ENCODE peak calls at places on chromosomes 16 and 17, in four cellular contexts. One of them, this sample, is unnamed. For H3K4me1, the result is how much of the 10 kb centered on the place peaks cover.

GRCh38 chr16:85553436-85554113 is 59.5 kb upstream of the GSE1 start:
- DNase-seq in mesenchymal stem cell: peak
- DNase-seq in transverse colon: peak
- DNase-seq in fibroblast of lung: peak
- DNase-seq in this sample: no peak

GRCh38 chr17:31269178-31269577 is 27.9 kb downstream of the OMG start:
- DNase-seq in fibroblast of lung: no peak
- DNase-seq in transverse colon: no peak
- DNase-seq in mesenchymal stem cell: no peak
- DNase-seq in this sample: no peak

GRCh38 chr17:15512310-15512709 is 44.9 kb upstream of the CDRT4 start:
- DNase-seq in fibroblast of lung: no peak
- DNase-seq in mesenchymal stem cell: no peak
- DNase-seq in transverse colon: no peak
- DNase-seq in this sample: no peak

GRCh38 chr17:3894188-3894587 is 1.3 kb upstream of the CAMKK1 start:
- DNase-seq in mesenchymal stem cell: no peak
- DNase-seq in fibroblast of lung: no peak
- DNase-seq in transverse colon: no peak
- DNase-seq in this sample: no peak

GRCh38 chr17:45895304-45895968 is 1.1 kb downstream of the MAPT start:
- DNase-seq in fibroblast of lung: peak
- DNase-seq in transverse colon: no peak
- DNase-seq in mesenchymal stem cell: peak
- DNase-seq in this sample: peak

GRCh38 chr17:61475726-61476125 is 23.5 kb downstream of the TBX4 start:
- DNase-seq in transverse colon: no peak
- DNase-seq in mesenchymal stem cell: peak
- DNase-seq in fibroblast of lung: no peak
- DNase-seq in this sample: peak

GRCh38 chr17:17587614-17588336 is 3.7 kb downstream of the PEMT start:
- DNase-seq in transverse colon: no peak
- DNase-seq in mesenchymal stem cell: no peak
- DNase-seq in fibroblast of lung: no peak
- DNase-seq in this sample: peak

GRCh38 chr17:81120695-81121621 is 44.3 kb upstream of the PVALEF start:
- DNase-seq in fibroblast of lung: no peak
- DNase-seq in mesenchymal stem cell: no peak
- DNase-seq in transverse colon: no peak
- DNase-seq in this sample: no peak

GRCh38 chr17:82106697-82107305 is 8.8 kb upstream of the FASN start:
- DNase-seq in fibroblast of lung: no peak
- DNase-seq in transverse colon: no peak
- DNase-seq in mesenchymal stem cell: no peak
- DNase-seq in this sample: no peak

GRCh38 chr17:44095647-44096496 is 25.3 kb downstream of the G6PC3 start:
- DNase-seq in fibroblast of lung: peak
- DNase-seq in mesenchymal stem cell: peak
- DNase-seq in transverse colon: peak
- DNase-seq in this sample: peak

GRCh38 chr17:27407916-27408846 is 48.1 kb upstream of the KSR1 start:
- DNase-seq in mesenchymal stem cell: peak
- DNase-seq in transverse colon: no peak
- DNase-seq in fibroblast of lung: peak
- DNase-seq in this sample: peak

GRCh38 chr16:19884611-19885455 is at the start of gene GPRC5B:
- DNase-seq in mesenchymal stem cell: peak
- DNase-seq in fibroblast of lung: no peak
- DNase-seq in transverse colon: peak
- DNase-seq in this sample: peak

GRCh38 chr16:27901956-27902355 is 161.6 kb downstream of the GSG1L start:
- DNase-seq in transverse colon: no peak
- DNase-seq in fibroblast of lung: no peak
- DNase-seq in mesenchymal stem cell: no peak
- DNase-seq in this sample: no peak

GRCh38 chr17:956905-957304 is 22.7 kb downstream of the NXN start:
- DNase-seq in transverse colon: no peak
- DNase-seq in fibroblast of lung: no peak
- DNase-seq in mesenchymal stem cell: peak
- DNase-seq in this sample: peak

GRCh38 chr16:25257504-25257955 is at the start of gene ZKSCAN2:
- DNase-seq in fibroblast of lung: peak
- DNase-seq in mesenchymal stem cell: peak
- DNase-seq in transverse colon: peak
- DNase-seq in this sample: peak

GRCh38 chr17:72870437-72870985 is 222.0 kb downstream of the SLC39A11 start:
- DNase-seq in transverse colon: no peak
- DNase-seq in mesenchymal stem cell: no peak
- DNase-seq in fibroblast of lung: no peak
- DNase-seq in this sample: no peak
- H3K27ac ChIP-seq in transverse colon: no peak
- H3K27ac ChIP-seq in mesenchymal stem cell: no peak
- H3K27ac ChIP-seq in fibroblast of lung: no peak
- H3K27ac ChIP-seq in this sample: no peak

GRCh38 chr17:63434951-63435571 is 11.0 kb downstream of the CYB561 start:
- DNase-seq in mesenchymal stem cell: no peak
- DNase-seq in transverse colon: peak
- DNase-seq in fibroblast of lung: peak
- DNase-seq in this sample: peak
- H3K4me1 ChIP-seq in mesenchymal stem cell: under half
- H3K4me1 ChIP-seq in transverse colon: half or more
- H3K4me1 ChIP-seq in fibroblast of lung: under half
- H3K4me1 ChIP-seq in this sample: under half

GRCh38 chr17:74694081-74694480 is 18.6 kb downstream of the CD300LF start:
- DNase-seq in fibroblast of lung: no peak
- DNase-seq in mesenchymal stem cell: no peak
- DNase-seq in transverse colon: no peak
- DNase-seq in this sample: no peak

GRCh38 chr17:74691151-74691550 is 21.6 kb downstream of the CD300LF start:
- DNase-seq in fibroblast of lung: no peak
- DNase-seq in mesenchymal stem cell: no peak
- DNase-seq in transverse colon: no peak
- DNase-seq in this sample: no peak

GRCh38 chr17:74686761-74687160 is 26.0 kb downstream of the CD300LF start:
- DNase-seq in transverse colon: no peak
- DNase-seq in mesenchymal stem cell: no peak
- DNase-seq in fibroblast of lung: no peak
- DNase-seq in this sample: no peak

GRCh38 chr17:74695629-74696028 is 17.1 kb downstream of the CD300LF start:
- DNase-seq in transverse colon: no peak
- DNase-seq in fibroblast of lung: no peak
- DNase-seq in mesenchymal stem cell: no peak
- DNase-seq in this sample: no peak

DNA sequence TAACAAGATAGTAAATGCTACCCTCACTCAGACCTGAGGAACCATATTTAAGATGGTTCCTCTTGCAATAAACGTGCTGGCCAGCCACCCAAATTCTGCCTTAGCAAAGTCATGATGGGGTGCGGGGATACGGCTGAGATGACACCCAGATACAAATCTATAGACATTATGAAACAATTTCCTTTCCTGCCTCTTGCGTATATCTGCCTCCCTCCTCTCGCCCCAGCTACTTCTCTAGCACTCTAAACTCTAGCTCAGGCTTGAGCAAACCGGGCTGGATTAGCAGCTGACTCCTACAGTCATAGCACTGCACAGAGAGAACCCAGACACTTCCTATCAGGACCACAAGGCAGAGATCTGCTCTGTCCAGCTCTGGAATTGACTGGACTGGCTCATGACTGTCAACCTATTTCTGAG is 22.3 kb downstream of the CD300LF start:
- DNase-seq in fibroblast of lung: no peak
- DNase-seq in transverse colon: peak
- DNase-seq in mesenchymal stem cell: no peak
- DNase-seq in this sample: no peak
- H3K27ac ChIP-seq in fibroblast of lung: no peak
- H3K27ac ChIP-seq in transverse colon: no peak
- H3K27ac ChIP-seq in mesenchymal stem cell: no peak
- H3K27ac ChIP-seq in this sample: no peak

GRCh38 chr17:76700290-76700626 is 10.5 kb downstream of the MXRA7 start:
- DNase-seq in transverse colon: no peak
- DNase-seq in mesenchymal stem cell: no peak
- DNase-seq in fibroblast of lung: no peak
- DNase-seq in this sample: no peak
- H3K4me1 ChIP-seq in transverse colon: under half
- H3K4me1 ChIP-seq in mesenchymal stem cell: half or more
- H3K4me1 ChIP-seq in fibroblast of lung: under half
- H3K4me1 ChIP-seq in this sample: under half

DNA sequence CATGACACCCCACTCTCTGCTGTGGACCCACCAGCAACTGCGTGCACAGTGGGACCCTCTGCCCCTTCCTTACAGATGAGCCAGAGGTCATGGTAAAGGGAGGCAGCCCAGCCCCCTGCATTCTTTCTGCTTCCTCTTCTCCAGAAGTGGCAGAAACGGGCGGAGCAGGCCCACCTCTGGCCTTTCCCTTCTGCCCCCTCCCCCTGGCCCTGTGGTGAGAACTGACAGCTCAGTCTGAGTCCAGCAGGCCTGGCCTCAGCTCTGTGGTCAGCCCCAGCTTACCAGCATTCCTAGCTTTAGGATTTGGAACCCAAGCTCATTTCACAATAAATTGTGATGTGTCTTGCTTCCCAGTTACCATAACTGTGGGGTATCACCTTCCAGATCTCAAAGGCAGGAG is 4.8 kb upstream of the ANKRD11 start:
- DNase-seq in transverse colon: no peak
- DNase-seq in mesenchymal stem cell: peak
- DNase-seq in fibroblast of lung: peak
- DNase-seq in this sample: no peak
- H3K27ac ChIP-seq in transverse colon: no peak
- H3K27ac ChIP-seq in mesenchymal stem cell: peak
- H3K27ac ChIP-seq in fibroblast of lung: peak
- H3K27ac ChIP-seq in this sample: no peak

GRCh38 chr16:1777375-1778199 is 4.7 kb upstream of the MRPS34 start:
- DNase-seq in transverse colon: no peak
- DNase-seq in mesenchymal stem cell: no peak
- DNase-seq in fibroblast of lung: no peak
- DNase-seq in this sample: no peak

GRCh38 chr16:1775846-1776671 is 3.1 kb upstream of the MRPS34 start:
- DNase-seq in mesenchymal stem cell: no peak
- DNase-seq in transverse colon: peak
- DNase-seq in fibroblast of lung: no peak
- DNase-seq in this sample: no peak

GRCh38 chr16:1775006-1775845 is 2.3 kb upstream of the MRPS34 start:
- DNase-seq in fibroblast of lung: no peak
- DNase-seq in transverse colon: peak
- DNase-seq in mesenchymal stem cell: no peak
- DNase-seq in this sample: no peak

GRCh38 chr16:1776991-1777374 is 4.0 kb upstream of the MRPS34 start:
- DNase-seq in mesenchymal stem cell: no peak
- DNase-seq in transverse colon: no peak
- DNase-seq in fibroblast of lung: no peak
- DNase-seq in this sample: no peak

DNA sequence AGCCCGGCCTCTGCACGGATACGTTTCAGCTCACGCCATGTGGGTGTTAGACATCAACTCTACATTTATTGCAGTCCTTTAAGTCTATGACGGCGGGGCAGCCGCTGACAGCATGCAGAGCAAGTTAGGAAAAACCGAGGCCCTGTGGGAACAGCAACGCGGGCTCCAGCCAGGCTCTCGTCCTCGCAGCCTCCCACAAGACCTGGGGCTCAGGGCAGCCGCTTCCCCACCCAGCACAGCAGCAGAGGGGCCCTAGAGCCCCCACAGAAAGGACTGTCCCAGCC is 3.7 kb upstream of the MRPS34 start:
- DNase-seq in transverse colon: peak
- DNase-seq in fibroblast of lung: no peak
- DNase-seq in mesenchymal stem cell: no peak
- DNase-seq in this sample: no peak
- H3K4me1 ChIP-seq in transverse colon: under half
- H3K4me1 ChIP-seq in fibroblast of lung: under half
- H3K4me1 ChIP-seq in mesenchymal stem cell: half or more
- H3K4me1 ChIP-seq in this sample: under half

DNA sequence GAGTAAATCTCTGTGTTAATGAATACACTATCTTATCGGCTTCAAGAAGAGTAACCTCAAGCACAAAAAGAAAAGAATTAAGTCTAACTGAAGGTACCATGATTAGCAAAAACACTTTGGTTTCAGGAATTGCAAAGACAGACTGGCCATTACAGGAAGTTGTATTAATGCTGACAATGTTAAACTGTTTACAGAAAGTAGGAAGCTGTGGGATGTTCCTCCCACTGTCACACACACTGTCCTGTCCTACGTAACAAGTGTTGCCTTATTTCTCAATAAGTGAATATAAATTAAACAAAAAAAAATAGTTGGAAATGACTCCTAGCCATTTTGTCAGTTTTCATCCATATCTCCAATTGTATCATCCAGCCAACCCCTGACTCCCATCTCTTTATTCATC is 8.6 kb downstream of the GNA13 start:
- DNase-seq in transverse colon: no peak
- DNase-seq in fibroblast of lung: no peak
- DNase-seq in mesenchymal stem cell: peak
- DNase-seq in this sample: no peak
- H3K27ac ChIP-seq in transverse colon: peak
- H3K27ac ChIP-seq in fibroblast of lung: no peak
- H3K27ac ChIP-seq in mesenchymal stem cell: no peak
- H3K27ac ChIP-seq in this sample: no peak

GRCh38 chr16:10877472-10877946 is 507 bp downstream of the CIITA start:
- DNase-seq in transverse colon: no peak
- DNase-seq in mesenchymal stem cell: no peak
- DNase-seq in fibroblast of lung: no peak
- DNase-seq in this sample: no peak

GRCh38 chr16:10878644-10879498 is 1.9 kb downstream of the CIITA start:
- DNase-seq in mesenchymal stem cell: peak
- DNase-seq in transverse colon: peak
- DNase-seq in fibroblast of lung: peak
- DNase-seq in this sample: no peak

GRCh38 chr16:10876799-10877341 is at the start of gene CIITA:
- DNase-seq in fibroblast of lung: peak
- DNase-seq in mesenchymal stem cell: no peak
- DNase-seq in transverse colon: peak
- DNase-seq in this sample: peak

GRCh38 chr16:10879681-10880589 is 2.9 kb downstream of the CIITA start:
- DNase-seq in mesenchymal stem cell: no peak
- DNase-seq in transverse colon: no peak
- DNase-seq in fibroblast of lung: no peak
- DNase-seq in this sample: no peak

GRCh38 chr16:10878328-10878643 is 1.3 kb downstream of the CIITA start:
- DNase-seq in transverse colon: no peak
- DNase-seq in fibroblast of lung: no peak
- DNase-seq in mesenchymal stem cell: no peak
- DNase-seq in this sample: no peak
- H3K4me1 ChIP-seq in transverse colon: under half
- H3K4me1 ChIP-seq in fibroblast of lung: under half
- H3K4me1 ChIP-seq in mesenchymal stem cell: under half
- H3K4me1 ChIP-seq in this sample: under half